ENCODE peak calls at places on chromosomes 5 and 9, in eight cellular contexts. L is NCI-H1417, C is hypothalamus, Z is GM19239, E is lower leg skin, P is T-helper 2 cell, H is left cardiac atrium, Y is A549. K is an unnamed sample.

GRCh38 chr5:55708732-55709131 is 3.4 kb downstream of the SLC38A9 start:
- DNase-seq in P (peak; percentile 66), Z (no peak), L (no peak), E (no peak), Y (no peak), H (no peak), C (no peak), K (no peak)

GRCh38 chr5:117077142-117077541 is 502.5 kb upstream of the SEMA6A start:
- DNase-seq in H (no peak), Z (no peak), E (no peak), L (peak; percentile 3), P (no peak), Y (no peak), C (no peak), K (no peak)

GRCh38 chr5:88833371-88834107 is 49.4 kb downstream of the MEF2C start:
- DNase-seq in H (peak; percentile 61), P (peak; percentile 83), E (peak; percentile 49), C (no peak), Y (no peak), Z (no peak), L (peak; percentile 61), K (peak; percentile 66)

GRCh38 chr9:5920860-5921328 is 30.2 kb downstream of the MLANA start:
- DNase-seq in L (no peak), P (no peak), Z (peak; percentile 28), Y (no peak), E (no peak), C (no peak), H (no peak), K (no peak)

GRCh38 chr5:8478308-8478707 is 609.4 kb downstream of the MTRR start:
- DNase-seq in Y (no peak), E (no peak), H (no peak), P (no peak), L (peak; percentile 40), C (no peak), Z (no peak), K (no peak)

GRCh38 chr5:173256800-173257199 is 21.8 kb upstream of the NKX2-5 start:
- DNase-seq in H (no peak), L (peak; percentile 9), E (no peak), Y (no peak), Z (no peak), P (no peak), C (no peak), K (no peak)

GRCh38 chr5:173495225-173495904 is 121.1 kb downstream of the BOD1 start:
- DNase-seq in Y (no peak), Z (no peak), L (no peak), E (peak; percentile 73), P (no peak), H (no peak), C (no peak), K (no peak)

GRCh38 chr5:52562473-52562872 is 225.2 kb upstream of the ITGA1 start:
- DNase-seq in L (peak; percentile 10), E (no peak), Y (no peak), Z (no peak), C (no peak), H (no peak), P (no peak), K (no peak)

GRCh38 chr5:124252094-124252750 is 494.2 kb downstream of the ZNF608 start:
- DNase-seq in C (no peak), E (no peak), P (no peak), Z (no peak), Y (no peak), H (no peak), L (peak; percentile 58), K (no peak)

GRCh38 chr9:92686954-92687353 is 17.0 kb upstream of the IPPK start:
- DNase-seq in E (no peak), Y (no peak), L (no peak), P (peak; percentile 23), H (no peak), Z (no peak), C (no peak), K (no peak)

GRCh38 chr5:122965111-122965510 is 71.4 kb downstream of the PPIC start:
- DNase-seq in L (peak; percentile 80), C (no peak), P (no peak), E (no peak), H (no peak), Y (no peak), Z (no peak), K (no peak)

GRCh38 chr5:175202461-175203065 is 241.4 kb downstream of the DRD1 start:
- DNase-seq in Z (no peak), E (no peak), P (no peak), L (peak; percentile 62), Y (peak; percentile 24), H (no peak), C (no peak), K (peak; percentile 24)

GRCh38 chr5:42108468-42108867 is 183.4 kb downstream of the FBXO4 start:
- DNase-seq in P (no peak), Y (no peak), E (no peak), C (no peak), L (no peak), H (no peak), Z (no peak), K (no peak)

GRCh38 chr9:28624771-28625170 is 1051.5 kb upstream of the C9orf72 start:
- DNase-seq in L (no peak), E (no peak), Y (no peak), C (no peak), P (no peak), Z (no peak), H (no peak), K (no peak)

GRCh38 chr5:148909766-148910165 is 83.4 kb downstream of the ADRB2 start:
- DNase-seq in H (no peak), Z (no peak), L (no peak), P (no peak), C (no peak), E (no peak), Y (no peak), K (no peak)

GRCh38 chr9:87516222-87516930 is 18.7 kb downstream of the DAPK1 start:
- DNase-seq in H (peak; percentile 77), L (no peak), P (no peak), E (peak; percentile 71), Z (no peak), Y (no peak), C (no peak), K (no peak)

GRCh38 chr5:168219515-168220410 is 71.7 kb upstream of the WWC1 start:
- DNase-seq in E (peak; percentile 74), L (peak; percentile 85), Y (peak; percentile 94), P (peak; percentile 63), C (no peak), H (no peak), Z (peak; percentile 63), K (peak; percentile 67)

GRCh38 chr9:137034709-137035506 is 3.0 kb upstream of the FUT7 start:
- DNase-seq in Z (peak; percentile 99), E (peak; percentile 68), C (peak; percentile 71), L (peak; percentile 92), Y (peak; percentile 92), H (peak; percentile 78), P (peak; percentile 93), K (peak; percentile 63)

K was measured in astrocyte of the cerebellum.